ENCODE peak calls at places on chromosomes 6 and 20, in eight cellular contexts. U, S, X, C, E, N, Z and P are unnamed samples.

GRCh38 chr6:129189266-129189665 is 306.3 kb downstream of the LAMA2 start:
- DNase-seq in N (no peak), U (no peak), Z (no peak), X (no peak), S (no peak), E (no peak), C (no peak), P (no peak)

GRCh38 chr6:40996591-40997247 is 42.3 kb downstream of the UNC5CL start:
- DNase-seq in U (no peak), C (peak), N (no peak), X (no peak), S (no peak), E (no peak), Z (no peak), P (no peak)

GRCh38 chr6:38350882-38351281 is 288.8 kb downstream of the BTBD9 start:
- DNase-seq in S (no peak), C (no peak), Z (no peak), N (no peak), U (no peak), X (no peak), E (no peak), P (no peak)

GRCh38 chr6:24492475-24492874 is 2.3 kb upstream of the ALDH5A1 start:
- DNase-seq in C (peak), N (peak), S (no peak), E (no peak), U (no peak), Z (no peak), X (no peak), P (no peak)

GRCh38 chr6:63553208-63553607 is 19.1 kb upstream of the LOC128125822 start:
- DNase-seq in N (no peak), X (no peak), Z (no peak), E (no peak), S (no peak), U (no peak), C (no peak), P (no peak)

GRCh38 chr6:51108563-51109234 is 290.0 kb downstream of the TFAP2B start:
- DNase-seq in X (no peak), S (no peak), C (no peak), N (no peak), U (no peak), Z (no peak), E (no peak), P (no peak)

GRCh38 chr6:50952092-50952932 is 133.6 kb downstream of the TFAP2B start:
- DNase-seq in N (peak), U (no peak), S (peak), Z (no peak), C (peak), X (no peak), E (no peak), P (no peak)

GRCh38 chr6:70844301-70844700 is 112.6 kb downstream of the B3GAT2 start:
- DNase-seq in S (no peak), U (no peak), N (no peak), X (no peak), Z (no peak), E (no peak), C (no peak), P (no peak)

GRCh38 chr6:104955491-104955890 is 1.4 kb upstream of the LIN28B start:
- DNase-seq in U (no peak), S (no peak), C (peak), N (no peak), Z (no peak), X (no peak), E (no peak), P (no peak)

GRCh38 chr6:150857062-150857905 is 8.2 kb upstream of the MTHFD1L start:
- DNase-seq in X (peak), U (no peak), N (peak), C (no peak), E (no peak), Z (peak), S (no peak), P (peak)

GRCh38 chr20:62815066-62815991 is 1.5 kb upstream of the COL9A3 start:
- DNase-seq in E (no peak), S (no peak), X (no peak), Z (no peak), U (no peak), C (peak), N (peak), P (no peak)

GRCh38 chr20:46047821-46048220 is 18.8 kb downstream of the SLC12A5 start:
- DNase-seq in E (no peak), C (no peak), S (no peak), U (no peak), Z (no peak), N (no peak), X (no peak), P (no peak)